ENCODE peak calls at places on chromosomes 3 and 15, in ten cellular contexts. Q is fibroblast of pulmonary artery; Z is AG04450; V is CD4-positive, alpha-beta T cell; Y is fibroblast of gingiva; E is Calu3; R is hypothalamus; J is GM23248; H is A673; W is NCI-H345. S is an unnamed sample.

GRCh38 chr15:70508561-70509281 is 254.6 kb downstream of the UACA start:
- DNase-seq in Q (peak; percentile 89), Z (peak; percentile 63), V (no peak), Y (peak; percentile 73), E (peak; percentile 89), R (no peak), J (peak; percentile 87), H (peak; percentile 59), W (no peak), S (peak; percentile 96)

GRCh38 chr15:39944711-39945110 is 10.8 kb downstream of the EIF2AK4 start:
- DNase-seq in Q (peak; percentile 76), Z (peak; percentile 84), V (no peak), Y (no peak), E (no peak), R (no peak), J (peak; percentile 59), H (no peak), W (no peak), S (no peak)

GRCh38 chr3:110969229-110970211 is 102.1 kb upstream of the NECTIN3 start:
- DNase-seq in Q (no peak), Z (no peak), V (no peak), Y (no peak), E (no peak), R (no peak), J (no peak), H (no peak), W (no peak), S (no peak)

GRCh38 chr3:153246805-153247204 is 84.8 kb downstream of the RAP2B start:
- DNase-seq in Q (peak; percentile 51), Z (peak; percentile 71), V (no peak), Y (peak; percentile 89), E (no peak), R (no peak), J (peak; percentile 87), H (no peak), W (no peak), S (no peak)

GRCh38 chr3:121411554-121411953 is 134.2 kb downstream of the POLQ start:
- DNase-seq in Q (no peak), Z (no peak), V (no peak), Y (no peak), E (no peak), R (no peak), J (peak; percentile 17), H (no peak), W (no peak), S (peak; percentile 69)

GRCh38 chr15:40543631-40544294 is 21.1 kb downstream of the CCDC32 start:
- DNase-seq in Q (no peak), Z (no peak), V (no peak), Y (no peak), E (no peak), R (no peak), J (no peak), H (no peak), W (no peak), S (no peak)

GRCh38 chr3:124410471-124410870 is 319.8 kb upstream of the UMPS start:
- DNase-seq in Q (no peak), Z (no peak), V (no peak), Y (no peak), E (no peak), R (no peak), J (peak; percentile 16), H (no peak), W (no peak), S (peak; percentile 22)

GRCh38 chr3:139222100-139222657 is 121.6 kb upstream of the MRPS22 start:
- DNase-seq in Q (no peak), Z (no peak), V (no peak), Y (no peak), E (no peak), R (no peak), J (no peak), H (no peak), W (no peak), S (no peak)

GRCh38 chr15:72203507-72203837 is 5.9 kb upstream of the GRAMD2A start:
- DNase-seq in Q (peak; percentile 88), Z (peak; percentile 48), V (no peak), Y (peak; percentile 94), E (no peak), R (peak; percentile 78), J (peak; percentile 94), H (no peak), W (peak; percentile 60), S (no peak)

GRCh38 chr3:153209596-153209995 is 47.6 kb downstream of the RAP2B start:
- DNase-seq in Q (peak; percentile 56), Z (no peak), V (no peak), Y (peak; percentile 46), E (peak; percentile 57), R (no peak), J (peak; percentile 88), H (peak; percentile 63), W (no peak), S (peak; percentile 92)

GRCh38 chr3:53230041-53230621 is 25.7 kb downstream of the TKT start:
- DNase-seq in Q (no peak), Z (no peak), V (no peak), Y (no peak), E (no peak), R (no peak), J (no peak), H (no peak), W (no peak), S (no peak)

GRCh38 chr3:117549716-117550115 is 840.1 kb downstream of the TUSC7 start:
- DNase-seq in Q (no peak), Z (no peak), V (no peak), Y (no peak), E (no peak), R (no peak), J (peak; percentile 16), H (peak; percentile 5), W (no peak), S (peak; percentile 13)

GRCh38 chr3:112738366-112738765 is 97.4 kb upstream of the CCDC80 start:
- DNase-seq in Q (peak; percentile 38), Z (no peak), V (no peak), Y (peak; percentile 27), E (no peak), R (no peak), J (peak; percentile 69), H (no peak), W (no peak), S (no peak)

S was measured in PC-3.